ENCODE peak calls at places on chromosomes 2 and 18, in eight cellular contexts. A is OCI-LY7, R is hepatocyte, V is PC-3, B is HCT116, N is SK-N-SH, J is MM.1S, Z is GM23248. G is an unnamed sample. For H3K9me2, the result is how much of the 10 kb centered on the place peaks cover.

GRCh38 chr18:76234559-76234958 is 260.5 kb downstream of the ZNF516 start:
- DNase-seq in N (no peak), A (no peak), J (no peak), R (no peak), V (no peak), Z (no peak), B (no peak), G (no peak)

GRCh38 chr2:116250376-116250775 is 1564.1 kb upstream of the DDX18 start:
- DNase-seq in V (no peak), A (no peak), R (no peak), N (no peak), B (no peak), Z (no peak), J (no peak), G (no peak)

GRCh38 chr2:212528106-212528856 is 10.3 kb downstream of the ERBB4 start:
- DNase-seq in B (no peak), J (no peak), V (peak), N (no peak), A (no peak), Z (peak), R (no peak), G (no peak)

GRCh38 chr18:79934311-79935097 is 16.9 kb downstream of the SLC66A2 start:
- DNase-seq in Z (no peak), R (peak), V (peak), A (no peak), B (no peak), J (no peak), N (no peak), G (no peak)

GRCh38 chr2:105872142-105872728 is 127.5 kb downstream of the NCK2 start:
- DNase-seq in N (no peak), J (no peak), Z (no peak), B (no peak), V (no peak), A (no peak), R (no peak), G (no peak)

GRCh38 chr2:106147159-106147558 is 46.9 kb downstream of the UXS1 start:
- DNase-seq in V (peak), B (no peak), Z (peak), A (no peak), N (no peak), J (no peak), R (no peak), G (no peak)

GRCh38 chr2:185201063-185201462 is 537.5 kb upstream of the FSIP2 start:
- DNase-seq in N (no peak), B (no peak), R (no peak), A (no peak), J (no peak), V (no peak), Z (no peak), G (no peak)

GRCh38 chr18:8045160-8045885 is 478.2 kb downstream of the PTPRM start:
- DNase-seq in A (no peak), R (no peak), N (no peak), V (no peak), Z (peak), B (no peak), J (no peak), G (no peak)

GRCh38 chr18:9103488-9103887 is 989 bp downstream of the NDUFV2 start:
- DNase-seq in J (peak), R (peak), N (no peak), Z (peak), B (no peak), V (peak), A (peak), G (no peak)

GRCh38 chr2:88416016-88416663 is 36.4 kb downstream of the FOXI3 start:
- DNase-seq in Z (no peak), J (no peak), N (no peak), V (no peak), R (no peak), B (no peak), A (no peak), G (peak)

GRCh38 chr2:3628241-3628679 is 29.7 kb upstream of the ALLC start:
- DNase-seq in Z (no peak), V (no peak), B (no peak), N (no peak), A (no peak), R (no peak), J (no peak), G (no peak)

GRCh38 chr2:71711470-71711857 is 258.1 kb downstream of the DYSF start:
- DNase-seq in R (no peak), B (no peak), V (peak), A (no peak), N (no peak), Z (peak), J (no peak), G (no peak)

GRCh38 chr2:126634273-126634861 is 21.6 kb upstream of the GYPC start:
- DNase-seq in N (no peak), J (peak), V (peak), Z (peak), R (peak), B (peak), A (peak), G (peak)

GRCh38 chr2:179243046-179243445 is 21.6 kb downstream of the SESTD1 start:
- DNase-seq in J (no peak), R (no peak), N (no peak), V (peak), B (no peak), A (no peak), Z (no peak), G (no peak)

GRCh38 chr2:74099835-74100234 is 47.9 kb downstream of the BOLA3 start:
- DNase-seq in V (no peak), J (no peak), N (no peak), R (no peak), B (no peak), Z (no peak), A (no peak), G (no peak)

GRCh38 chr2:24785704-24786321 is 7.4 kb downstream of the PTRHD1 start:
- DNase-seq in V (no peak), N (no peak), Z (no peak), B (no peak), R (no peak), J (no peak), A (peak), G (no peak)

GRCh38 chr2:1800306-1800705 is 56.0 kb upstream of the PXDN start:
- DNase-seq in A (no peak), R (no peak), Z (no peak), V (no peak), N (no peak), B (no peak), J (no peak), G (no peak)
- H3K9me2 ChIP-seq in A (under half), R (under half), Z (under half), V (under half), N (under half), B (under half), J (under half), G (under half)

GRCh38 chr2:235148201-235149170 is 196.7 kb downstream of the SH3BP4 start:
- DNase-seq in B (no peak), V (peak), R (no peak), N (no peak), A (no peak), J (no peak), Z (no peak), G (no peak)

GRCh38 chr2:235149736-235150135 is 197.9 kb downstream of the SH3BP4 start:
- DNase-seq in Z (no peak), J (no peak), A (no peak), N (no peak), R (peak), V (no peak), B (no peak), G (no peak)

GRCh38 chr2:235146206-235146605 is 194.4 kb downstream of the SH3BP4 start:
- DNase-seq in A (no peak), R (no peak), N (no peak), B (no peak), Z (no peak), J (no peak), V (no peak), G (no peak)

GRCh38 chr2:235146871-235147565 is 195.2 kb downstream of the SH3BP4 start:
- DNase-seq in R (no peak), A (no peak), Z (no peak), N (no peak), J (no peak), B (no peak), V (no peak), G (no peak)

DNA sequence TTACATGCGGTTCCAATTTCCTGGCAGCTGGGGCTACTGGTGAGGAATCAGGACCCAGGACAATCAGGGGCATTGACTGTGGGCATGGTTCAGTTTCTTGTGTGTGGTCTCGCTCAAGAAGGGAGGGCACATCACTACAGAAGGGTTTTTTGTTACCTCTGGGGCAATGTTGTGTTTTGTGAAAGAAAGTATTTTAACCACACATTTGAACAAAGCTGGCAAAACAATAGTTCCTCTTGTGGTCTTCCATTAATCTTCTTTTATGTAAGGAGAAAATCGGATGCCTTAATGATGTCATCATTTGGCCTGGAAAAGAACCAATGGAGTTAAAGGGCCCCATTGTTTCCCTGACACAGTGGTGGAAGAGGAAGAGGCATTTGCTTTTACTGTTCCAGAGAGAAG is 197.4 kb downstream of the SH3BP4 start:
- DNase-seq in N (no peak), A (no peak), Z (no peak), J (no peak), V (no peak), R (no peak), B (no peak), G (no peak)
- TF ChIP-seq EZH2phosphoT487 in N (no peak), A (no peak), Z (no peak), J (no peak), V (no peak), R (no peak), B (no peak), G (no peak)

GRCh38 chr2:7009207-7009911 is 92.1 kb downstream of the RNF144A start:
- DNase-seq in B (no peak), R (no peak), J (no peak), N (no peak), Z (peak), V (no peak), A (no peak), G (peak)
- H3K27ac ChIP-seq in B (no peak), R (peak), J (no peak), N (peak), Z (no peak), V (peak), A (no peak), G (no peak)

GRCh38 chr2:65856423-65856822 is 424.0 kb upstream of the SPRED2 start:
- DNase-seq in Z (no peak), B (no peak), J (no peak), V (no peak), R (no peak), A (no peak), N (no peak), G (no peak)
- H3K9me2 ChIP-seq in Z (under half), B (under half), J (under half), V (under half), R (under half), A (under half), N (under half), G (under half)

GRCh38 chr2:96276787-96277499 is 10.9 kb downstream of the CIAO1 start:
- DNase-seq in A (no peak), B (no peak), R (no peak), J (no peak), N (no peak), Z (no peak), V (no peak), G (no peak)

GRCh38 chr2:96267159-96267971 is 1.3 kb downstream of the CIAO1 start:
- DNase-seq in R (peak), A (peak), J (peak), N (peak), B (peak), Z (peak), V (peak), G (peak)

GRCh38 chr2:96274355-96275056 is 8.5 kb downstream of the CIAO1 start:
- DNase-seq in J (no peak), V (no peak), R (no peak), A (no peak), B (no peak), N (no peak), Z (no peak), G (no peak)

GRCh38 chr2:96273763-96274162 is 7.7 kb downstream of the CIAO1 start:
- DNase-seq in V (no peak), J (no peak), N (no peak), Z (peak), B (no peak), A (no peak), R (no peak), G (no peak)

DNA sequence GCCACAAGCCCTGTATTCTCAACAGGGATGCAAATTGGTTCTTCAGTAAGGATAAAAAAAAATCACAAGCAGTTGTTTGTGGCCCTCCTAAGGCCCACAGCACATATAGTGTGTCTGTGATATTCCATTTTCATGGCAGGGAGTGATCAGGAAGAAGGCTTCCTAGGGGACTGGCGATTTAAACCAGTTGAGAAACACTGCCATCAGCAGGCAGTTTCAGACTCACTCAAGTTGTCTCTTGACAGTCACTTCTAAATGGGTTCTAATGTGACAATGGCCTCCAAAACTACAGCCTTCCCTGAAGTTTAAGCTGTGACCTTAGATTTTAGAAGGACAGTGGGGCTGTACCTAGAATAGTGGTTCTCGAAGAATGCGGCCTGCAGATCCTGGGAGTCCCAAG is 6.0 kb downstream of the CIAO1 start:
- DNase-seq in B (no peak), Z (no peak), N (no peak), J (no peak), R (no peak), A (no peak), V (no peak), G (no peak)
- TF ChIP-seq EZH2phosphoT487 in B (no peak), Z (no peak), N (no peak), J (no peak), R (no peak), A (no peak), V (no peak), G (no peak)

GRCh38 chr2:153536105-153536504 is 57.5 kb upstream of the RPRM start:
- DNase-seq in B (no peak), N (no peak), V (no peak), Z (no peak), A (no peak), J (no peak), R (no peak), G (no peak)
- H3K27ac ChIP-seq in B (no peak), N (no peak), V (no peak), Z (no peak), A (no peak), J (no peak), R (no peak), G (no peak)

DNA sequence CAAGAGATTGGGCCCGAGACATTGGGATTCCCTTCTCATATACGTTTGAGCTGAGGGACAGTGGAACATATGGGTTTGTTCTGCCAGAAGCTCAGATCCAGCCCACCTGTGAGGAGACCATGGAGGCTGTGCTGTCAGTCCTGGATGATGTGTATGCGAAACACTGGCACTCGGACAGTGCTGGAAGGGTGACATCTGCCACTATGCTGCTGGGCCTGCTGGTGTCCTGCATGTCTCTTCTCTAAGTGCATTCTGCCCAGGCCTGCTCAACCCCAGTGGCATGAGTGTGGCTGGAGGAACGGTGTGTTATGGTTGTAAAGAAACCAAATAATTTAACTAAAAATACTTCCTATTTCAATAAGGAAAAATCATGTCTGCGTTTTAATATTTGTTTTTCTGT is 29.9 kb downstream of the CPO start:
- DNase-seq in J (no peak), A (no peak), R (no peak), V (no peak), Z (no peak), N (no peak), B (no peak), G (no peak)
- H3K9me2 ChIP-seq in J (under half), A (under half), R (under half), V (under half), Z (under half), N (under half), B (under half), G (under half)

GRCh38 chr18:43060020-43060419 is 55.5 kb downstream of the RIT2 start:
- DNase-seq in R (peak), A (no peak), N (no peak), Z (no peak), B (no peak), V (no peak), J (no peak), G (no peak)
- TF ChIP-seq EZH2phosphoT487 in R (no peak), A (no peak), N (no peak), Z (no peak), B (no peak), V (no peak), J (no peak), G (no peak)

GRCh38 chr2:200394045-200394444 is 87.6 kb downstream of the SPATS2L start:
- DNase-seq in A (no peak), V (no peak), N (no peak), J (no peak), Z (no peak), R (no peak), B (no peak), G (no peak)
- H3K27ac ChIP-seq in A (no peak), V (no peak), N (no peak), J (no peak), Z (no peak), R (no peak), B (no peak), G (no peak)

DNA sequence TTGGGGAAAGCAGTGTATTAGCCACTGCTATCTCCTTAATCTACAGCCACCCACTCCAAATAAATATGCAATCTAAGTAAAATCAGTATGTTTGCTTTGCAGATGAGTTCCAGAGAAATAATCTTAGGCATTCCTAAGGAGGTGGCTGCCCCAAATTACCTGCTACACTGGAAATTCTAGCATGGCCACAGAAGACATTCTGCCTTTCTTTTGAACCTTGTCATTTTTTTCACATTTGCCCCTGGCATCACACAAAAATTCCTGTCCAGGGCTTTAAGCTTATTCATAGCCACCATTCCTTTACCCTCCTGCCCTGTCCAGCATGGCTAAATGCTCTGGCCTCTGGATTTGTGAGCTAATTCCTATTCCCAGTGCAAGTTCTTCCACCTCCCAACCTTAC is 36.8 kb upstream of the FAM124B start:
- DNase-seq in V (peak), A (no peak), N (no peak), R (no peak), J (no peak), B (no peak), Z (no peak), G (no peak)
- H3K9me2 ChIP-seq in V (under half), A (under half), N (under half), R (under half), J (under half), B (under half), Z (under half), G (under half)